ENCODE peak calls at places on chromosome X, in ten cellular contexts. K is EL; A is stimulated activated CD8-positive, alpha-beta memory T cell treated with anti-CD3 and anti-CD28 coated beads, Interleukin-4, amount 100 ng/mL, for 24 hours; Z is BJ; Q is NCI-H460; F is G401; H is iPS-NIHi11; T is GM12865; J is stimulated activated CD4-positive, alpha-beta T cell treated with anti-CD3 and anti-CD28 coated beads, Interleukin-12 subunit alpha, Interleukin-12 subunit beta, amount 100 ng/mL, for 4 hours; S is GM13976. P is an unnamed sample.

GRCh38 chrX:38654302-38654701 is 93.0 kb downstream of the TSPAN7 start:
- DNase-seq in J (no peak), S (no peak), Z (no peak), Q (peak; percentile 38), A (no peak), F (peak; percentile 63), T (peak; percentile 23), K (peak; percentile 1), H (peak; percentile 15), P (no peak)

GRCh38 chrX:105821471-105822081 is 763 bp upstream of the NRK start:
- DNase-seq in T (no peak), A (no peak), S (no peak), H (peak; percentile 41), Q (no peak), F (no peak), Z (no peak), K (no peak), J (no peak), P (no peak)

GRCh38 chrX:1534321-1535168 is 2.4 kb downstream of the P2RY8 start:
- DNase-seq in T (peak; percentile 63), F (no peak), H (peak; percentile 47), K (no peak), S (peak; percentile 50), A (no peak), J (peak; percentile 34), Q (no peak), Z (no peak), P (peak; percentile 58)

GRCh38 chrX:147699061-147699460 is 212.7 kb upstream of the FMR1 start:
- DNase-seq in A (no peak), T (no peak), K (no peak), Z (no peak), Q (no peak), S (no peak), H (peak; percentile 23), J (no peak), F (no peak), P (no peak)

GRCh38 chrX:109635151-109635550 is 10.2 kb upstream of the KCNE5 start:
- DNase-seq in F (no peak), H (peak; percentile 38), T (peak; percentile 7), A (no peak), Z (no peak), J (no peak), Q (peak; percentile 14), S (no peak), K (peak; percentile 2), P (no peak)

GRCh38 chrX:68936608-68937007 is 107.8 kb downstream of the EFNB1 start:
- DNase-seq in Q (no peak), Z (peak; percentile 42), J (no peak), F (no peak), H (no peak), A (no peak), S (no peak), T (no peak), K (peak; percentile 83), P (no peak)

GRCh38 chrX:56761167-56761566 is 32.1 kb downstream of the NBDY start:
- DNase-seq in A (no peak), T (no peak), S (no peak), F (no peak), Z (no peak), J (no peak), H (no peak), K (no peak), Q (no peak), P (no peak)

GRCh38 chrX:23816179-23816578 is 33.2 kb downstream of the SAT1 start:
- DNase-seq in K (no peak), F (no peak), A (no peak), H (no peak), T (no peak), S (no peak), Z (no peak), J (no peak), Q (no peak), P (no peak)

GRCh38 chrX:110003167-110004156 is 548 bp downstream of the TMEM164 start:
- DNase-seq in Q (no peak), S (peak; percentile 15), Z (no peak), A (no peak), T (peak; percentile 29), F (peak; percentile 18), H (no peak), J (no peak), K (no peak), P (peak; percentile 42)

GRCh38 chrX:41785685-41786084 is 61.7 kb downstream of the GPR82 start:
- DNase-seq in K (peak; percentile 13), H (no peak), F (no peak), Q (no peak), J (no peak), A (no peak), T (no peak), S (no peak), Z (no peak), P (no peak)

GRCh38 chrX:56462389-56462788 is 101.0 kb upstream of the UBQLN2 start:
- DNase-seq in F (no peak), H (no peak), Z (no peak), K (no peak), Q (no peak), S (no peak), J (no peak), T (peak; percentile 0), A (no peak), P (no peak)

GRCh38 chrX:106014119-106014775 is 24.3 kb downstream of the SERPINA7 start:
- DNase-seq in F (no peak), H (no peak), J (no peak), Z (no peak), Q (no peak), K (no peak), S (no peak), A (no peak), T (no peak), P (no peak)

GRCh38 chrX:46554942-46555341 is 9.7 kb upstream of the ZNF674 start:
- DNase-seq in A (no peak), F (no peak), H (no peak), Q (peak; percentile 33), S (no peak), Z (no peak), T (peak; percentile 5), K (peak; percentile 21), J (no peak), P (no peak)

GRCh38 chrX:14616301-14616700 is 87.0 kb downstream of the GLRA2 start:
- DNase-seq in Q (no peak), A (no peak), K (no peak), T (no peak), Z (no peak), F (peak; percentile 56), S (no peak), J (no peak), H (no peak), P (no peak)

GRCh38 chrX:119757979-119758681 is at the start of gene SOWAHD:
- DNase-seq in T (peak; percentile 60), Q (no peak), Z (no peak), A (peak; percentile 4), J (peak; percentile 21), S (peak; percentile 49), K (peak; percentile 63), F (no peak), H (peak; percentile 58), P (peak; percentile 34)

GRCh38 chrX:71493111-71493613 is 39.7 kb upstream of the OGT start:
- DNase-seq in T (no peak), A (no peak), Z (no peak), F (no peak), J (no peak), Q (no peak), S (no peak), K (no peak), H (no peak), P (no peak)

GRCh38 chrX:113222305-113222704 is 381.7 kb upstream of the AMOT start:
- DNase-seq in T (no peak), S (no peak), J (no peak), H (no peak), Z (no peak), Q (no peak), K (no peak), F (no peak), A (no peak), P (no peak)

GRCh38 chrX:130836447-130836846 is 66.6 kb downstream of the ENOX2 start:
- DNase-seq in H (no peak), T (no peak), K (no peak), Z (no peak), F (no peak), Q (no peak), J (no peak), A (no peak), S (no peak), P (no peak)

GRCh38 chrX:152915541-152916241 is 17.8 kb downstream of the ZNF185 start:
- DNase-seq in J (no peak), K (peak; percentile 56), S (peak; percentile 81), F (no peak), T (peak; percentile 45), Q (peak; percentile 16), H (peak; percentile 77), Z (no peak), A (no peak), P (peak; percentile 20)

GRCh38 chrX:101051549-101052302 is at the start of gene TRMT2B:
- DNase-seq in T (peak; percentile 86), H (peak; percentile 77), J (peak; percentile 69), A (peak; percentile 69), K (peak; percentile 80), Q (peak; percentile 97), F (peak; percentile 80), S (peak; percentile 75), Z (no peak), P (peak; percentile 77)

GRCh38 chrX:138519296-138519695 is 192.2 kb downstream of the FGF13 start:
- DNase-seq in Q (no peak), F (no peak), J (no peak), Z (no peak), K (no peak), S (no peak), H (peak; percentile 5), A (no peak), T (no peak), P (no peak)

GRCh38 chrX:48515842-48516241 is 5.8 kb upstream of the EBP start:
- DNase-seq in J (no peak), S (no peak), F (no peak), Z (no peak), T (no peak), A (no peak), H (no peak), Q (no peak), K (no peak), P (no peak)

GRCh38 chrX:37993857-37994619 is 12.3 kb upstream of the SYTL5 start:
- DNase-seq in F (no peak), J (no peak), Q (no peak), K (no peak), A (no peak), H (peak; percentile 77), S (peak; percentile 35), Z (no peak), T (peak; percentile 81), P (peak; percentile 5)

GRCh38 chrX:129553619-129554288 is 13.7 kb downstream of the OCRL start:
- DNase-seq in K (no peak), H (no peak), J (no peak), F (no peak), S (peak; percentile 34), Q (no peak), Z (no peak), A (no peak), T (peak; percentile 50), P (peak; percentile 10)

GRCh38 chrX:40094041-40094899 is 3.5 kb downstream of the BCOR start:
- DNase-seq in F (peak; percentile 68), Q (no peak), K (peak; percentile 58), J (no peak), A (no peak), H (no peak), Z (no peak), S (no peak), T (peak; percentile 23), P (peak; percentile 5)

GRCh38 chrX:68724531-68725020 is 77.1 kb downstream of the STARD8 start:
- DNase-seq in K (no peak), F (no peak), A (no peak), H (no peak), S (no peak), Q (no peak), J (no peak), T (no peak), Z (no peak), P (no peak)

GRCh38 chrX:287670-288069 is 6.5 kb downstream of the PLCXD1 start:
- DNase-seq in F (no peak), Q (no peak), T (no peak), S (no peak), K (no peak), Z (no peak), A (no peak), J (no peak), H (no peak), P (no peak)